ENCODE peak calls at places on chromosome 16, in ten cellular contexts. L is ascending aorta, K is astrocyte, Z is body of pancreas, W is bronchial epithelial cell, Y is omental fat pad, G is hepatocyte, E is IMR-90, U is AG10803, X is uterus. R is an unnamed sample.

GRCh38 chr16:8961811-8962390 is 1.8 kb downstream of the USP7 start:
- DNase-seq in L (no peak), K (no peak), Z (no peak), W (no peak), Y (no peak), G (no peak), E (no peak), U (no peak), X (no peak), R (no peak)

GRCh38 chr16:9351841-9352434 is 260.5 kb downstream of the HAPSTR1 start:
- DNase-seq in L (no peak), K (no peak), Z (peak), W (no peak), Y (no peak), G (no peak), E (no peak), U (no peak), X (no peak), R (no peak)

GRCh38 chr16:84641643-84642358 is 6.5 kb upstream of the KLHL36 start:
- DNase-seq in L (no peak), K (no peak), Z (no peak), W (no peak), Y (no peak), G (no peak), E (no peak), U (no peak), X (no peak), R (peak)

GRCh38 chr16:83626676-83627075 is 181.1 kb upstream of the HSBP1 start:
- DNase-seq in L (no peak), K (no peak), Z (no peak), W (no peak), Y (no peak), G (no peak), E (no peak), U (no peak), X (no peak), R (no peak)

GRCh38 chr16:70573451-70574121 is 50.0 kb downstream of the SF3B3 start:
- DNase-seq in L (no peak), K (peak), Z (no peak), W (peak), Y (no peak), G (peak), E (peak), U (peak), X (no peak), R (no peak)

GRCh38 chr16:57134982-57135381 is 42.6 kb downstream of the CPNE2 start:
- DNase-seq in L (no peak), K (no peak), Z (no peak), W (no peak), Y (no peak), G (no peak), E (no peak), U (no peak), X (no peak), R (peak)

GRCh38 chr16:10978124-10978523 is 33.8 kb downstream of the CLEC16A start:
- DNase-seq in L (no peak), K (no peak), Z (no peak), W (no peak), Y (no peak), G (no peak), E (no peak), U (no peak), X (no peak), R (no peak)

GRCh38 chr16:4414187-4414909 is 2.0 kb downstream of the CORO7 start:
- DNase-seq in L (no peak), K (no peak), Z (no peak), W (peak), Y (no peak), G (no peak), E (no peak), U (no peak), X (no peak), R (peak)

GRCh38 chr16:11129378-11129781 is 126.6 kb downstream of the SOCS1 start:
- DNase-seq in L (no peak), K (no peak), Z (no peak), W (no peak), Y (no peak), G (no peak), E (no peak), U (peak), X (no peak), R (peak)

GRCh38 chr16:57534881-57535658 is 1.3 kb downstream of the CCDC102A start:
- DNase-seq in L (no peak), K (no peak), Z (peak), W (no peak), Y (peak), G (no peak), E (no peak), U (no peak), X (peak), R (no peak)

GRCh38 chr16:27639588-27640276 is 89.8 kb downstream of the KATNIP start:
- DNase-seq in L (no peak), K (peak), Z (no peak), W (peak), Y (no peak), G (peak), E (peak), U (peak), X (no peak), R (peak)

GRCh38 chr16:27644165-27644564 is 94.2 kb downstream of the KATNIP start:
- DNase-seq in L (no peak), K (no peak), Z (no peak), W (no peak), Y (no peak), G (no peak), E (no peak), U (no peak), X (no peak), R (no peak)

GRCh38 chr16:27640277-27640600 is 90.3 kb downstream of the KATNIP start:
- DNase-seq in L (no peak), K (no peak), Z (no peak), W (peak), Y (no peak), G (no peak), E (no peak), U (no peak), X (no peak), R (no peak)

GRCh38 chr16:27641260-27641659 is 91.3 kb downstream of the KATNIP start:
- DNase-seq in L (no peak), K (no peak), Z (no peak), W (no peak), Y (no peak), G (no peak), E (no peak), U (no peak), X (no peak), R (no peak)

GRCh38 chr16:27642753-27643152 is 92.8 kb downstream of the KATNIP start:
- DNase-seq in L (no peak), K (no peak), Z (no peak), W (no peak), Y (no peak), G (no peak), E (peak), U (peak), X (no peak), R (peak)
- TF ChIP-seq CTCF in L (no peak), K (peak), Z (no peak), W (peak), Y (no peak), G (no peak), E (peak), U (peak), X (no peak), R (peak)

GRCh38 chr16:85718682-85719081 is 29.9 kb upstream of the GINS2 start:
- DNase-seq in L (no peak), K (no peak), Z (peak), W (peak), Y (no peak), G (peak), E (no peak), U (no peak), X (no peak), R (no peak)
- TF ChIP-seq CTCF in L (no peak), K (peak), Z (peak), W (peak), Y (no peak), G (peak), E (peak), U (peak), X (no peak), R (no peak)

GRCh38 chr16:46632778-46633733 is 11.9 kb upstream of the SHCBP1 start:
- DNase-seq in L (no peak), K (no peak), Z (no peak), W (no peak), Y (no peak), G (peak), E (no peak), U (no peak), X (no peak), R (no peak)

GRCh38 chr16:46627746-46628145 is 6.6 kb upstream of the SHCBP1 start:
- DNase-seq in L (no peak), K (no peak), Z (no peak), W (no peak), Y (no peak), G (no peak), E (peak), U (no peak), X (no peak), R (no peak)

DNA sequence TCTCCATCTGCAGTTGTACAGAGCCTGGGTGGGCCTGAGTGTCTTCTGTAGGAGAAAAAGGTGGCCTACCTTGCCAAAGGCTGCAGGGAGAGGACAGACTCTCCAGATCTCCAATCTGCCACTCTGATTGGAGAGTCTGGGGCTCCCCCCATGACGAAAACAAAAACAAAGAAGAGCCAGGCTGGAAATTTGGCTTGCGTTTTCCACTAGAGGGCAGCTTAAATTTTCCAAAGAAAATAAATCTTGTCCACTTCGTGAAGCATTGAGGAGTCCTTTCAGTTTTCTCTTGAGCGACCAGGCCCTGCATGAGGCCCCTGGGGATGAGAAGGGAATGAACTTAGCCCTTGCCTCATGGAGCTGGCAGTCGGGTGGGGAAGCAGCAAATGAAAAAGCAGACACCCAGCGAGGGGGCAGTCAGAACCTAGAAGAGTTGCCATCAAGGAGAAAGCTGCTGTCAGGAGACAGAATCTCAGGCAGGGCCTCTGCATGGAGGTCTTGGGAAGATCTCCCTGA is 8.2 kb upstream of the SHCBP1 start:
- DNase-seq in L (no peak), K (peak), Z (no peak), W (peak), Y (no peak), G (peak), E (peak), U (peak), X (no peak), R (no peak)
- TF ChIP-seq CTCF in L (no peak), K (peak), Z (no peak), W (peak), Y (no peak), G (peak), E (peak), U (peak), X (no peak), R (no peak)

DNA sequence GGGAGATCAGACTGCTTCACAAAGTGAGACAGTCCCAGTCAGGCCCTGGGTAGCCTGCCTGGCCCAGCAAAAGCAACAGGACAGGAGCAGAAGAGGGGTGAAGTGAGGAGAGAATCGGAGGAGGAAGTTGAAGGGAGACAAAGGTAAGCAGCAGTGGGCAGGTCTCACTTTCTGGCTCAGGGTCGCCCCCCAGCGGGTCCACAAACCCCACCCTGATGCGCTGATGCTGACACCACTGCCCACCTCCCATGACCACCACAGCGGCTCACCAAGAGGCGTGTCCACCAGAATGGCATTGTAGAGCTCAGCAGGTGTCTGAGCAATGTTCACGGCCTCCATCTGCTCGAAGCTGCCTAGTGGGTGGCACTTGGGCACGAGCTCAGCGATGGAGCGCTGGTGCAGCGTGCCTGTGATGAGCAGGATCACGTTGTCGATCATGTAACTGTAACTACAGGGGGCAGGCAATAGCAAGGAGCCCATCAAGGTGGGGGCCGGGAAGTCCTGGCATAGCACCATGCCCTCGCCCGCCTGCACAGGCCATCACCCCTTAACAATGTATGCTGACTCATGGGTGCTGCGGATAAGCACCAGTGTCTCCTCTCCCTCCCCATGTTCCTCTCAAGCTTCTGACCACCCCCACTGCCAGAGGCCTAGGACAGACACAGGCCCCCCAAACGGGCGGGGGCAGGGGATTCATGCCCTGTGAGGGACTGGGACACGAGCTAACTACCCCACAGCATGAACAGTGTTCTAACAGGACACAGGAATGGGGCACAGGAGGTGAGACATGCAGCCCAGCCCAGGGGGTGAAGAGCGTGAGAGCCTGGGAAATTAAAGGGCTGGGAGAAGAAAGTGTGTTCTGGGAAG is 13.6 kb downstream of the HSD11B2 start:
- DNase-seq in L (no peak), K (no peak), Z (no peak), W (no peak), Y (no peak), G (no peak), E (no peak), U (no peak), X (no peak), R (no peak)
- TF ChIP-seq CTCF in L (no peak), K (no peak), Z (no peak), W (no peak), Y (no peak), G (no peak), E (no peak), U (no peak), X (no peak), R (no peak)

GRCh38 chr16:66580605-66581209 is 1.4 kb downstream of the CMTM2 start:
- DNase-seq in L (no peak), K (peak), Z (no peak), W (peak), Y (no peak), G (no peak), E (peak), U (peak), X (no peak), R (no peak)
- TF ChIP-seq CTCF in L (no peak), K (no peak), Z (no peak), W (no peak), Y (no peak), G (peak), E (peak), U (peak), X (no peak), R (no peak)

DNA sequence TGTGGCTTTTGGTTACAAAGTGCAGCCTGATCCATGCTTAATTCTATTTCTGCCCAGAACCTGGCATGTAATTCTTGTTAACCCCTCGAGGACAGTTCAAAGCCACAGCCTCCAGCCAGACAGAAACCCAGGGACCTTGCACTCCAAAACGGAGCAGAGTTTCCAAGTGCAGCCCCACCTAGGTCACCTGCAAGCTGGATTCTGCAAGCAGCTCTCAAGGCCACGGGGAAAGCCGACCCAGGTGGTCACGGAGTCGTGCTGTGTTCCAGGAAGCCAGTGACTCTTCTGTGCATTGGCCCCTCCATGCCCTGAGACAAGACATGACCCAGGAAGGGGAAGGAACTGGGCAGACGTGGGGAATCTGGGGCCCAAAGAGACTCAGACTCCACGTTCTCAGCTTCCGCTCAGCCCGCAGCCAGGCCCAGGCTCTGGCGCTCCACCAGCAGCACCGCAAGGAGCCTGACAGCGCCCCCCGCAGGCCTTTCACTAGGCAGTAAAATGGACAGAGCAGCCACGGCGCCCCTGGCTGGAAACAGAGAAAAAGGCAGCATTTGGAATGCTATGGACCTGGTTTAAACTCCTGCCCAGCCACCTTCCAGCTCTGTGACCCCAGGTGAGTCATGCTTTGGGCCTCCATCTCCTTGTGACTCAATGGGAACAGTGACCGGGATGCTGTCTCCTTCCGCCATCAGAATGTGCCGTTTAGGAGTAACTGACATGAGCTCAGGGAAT is 27.3 kb upstream of the GSG1L start:
- DNase-seq in L (no peak), K (peak), Z (no peak), W (peak), Y (no peak), G (no peak), E (peak), U (peak), X (no peak), R (no peak)
- TF ChIP-seq CTCF in L (no peak), K (peak), Z (no peak), W (peak), Y (no peak), G (no peak), E (peak), U (peak), X (no peak), R (no peak)

GRCh38 chr16:86044241-86044671 is 145.3 kb downstream of the IRF8 start:
- DNase-seq in L (no peak), K (peak), Z (peak), W (no peak), Y (no peak), G (peak), E (peak), U (peak), X (no peak), R (peak)
- TF ChIP-seq CTCF in L (no peak), K (peak), Z (peak), W (peak), Y (no peak), G (peak), E (peak), U (peak), X (peak), R (peak)

GRCh38 chr16:53495325-53495724 is 7.7 kb downstream of the AKTIP start:
- DNase-seq in L (no peak), K (no peak), Z (no peak), W (no peak), Y (no peak), G (no peak), E (no peak), U (no peak), X (no peak), R (no peak)
- TF ChIP-seq CTCF in L (no peak), K (no peak), Z (no peak), W (peak), Y (no peak), G (no peak), E (no peak), U (no peak), X (no peak), R (no peak)

R was measured in activated CD8-positive, alpha-beta T cell treated with anti-CD3 and anti-CD28 coated beads for 36 hours.